ENCODE peak calls at places on chromosomes 3 and 15, in eight cellular contexts. N is germinal center, I is NCI-H510A, X is mammary epithelial cell, O is GM23248, Z is RPMI8226, F is mucosa of descending colon, A is posterior cingulate gyrus. K is an unnamed sample.

GRCh38 chr15:47409038-47409437 is 308.3 kb upstream of the SEMA6D start:
- DNase-seq in I (no peak), A (no peak), F (no peak), O (no peak), N (no peak), Z (no peak), X (no peak), K (no peak)

GRCh38 chr15:65839985-65840384 is 29.3 kb upstream of the RAB11A start:
- DNase-seq in O (no peak), A (no peak), Z (no peak), X (no peak), F (no peak), I (no peak), N (no peak), K (no peak)

GRCh38 chr3:52245322-52246263 is at the start of gene PPM1M:
- DNase-seq in F (peak), A (no peak), N (peak), O (peak), I (no peak), Z (peak), X (peak), K (peak)

GRCh38 chr3:133472889-133473288 is 73.0 kb downstream of the BFSP2 start:
- DNase-seq in I (no peak), Z (no peak), X (no peak), A (no peak), N (no peak), F (no peak), O (no peak), K (no peak)

GRCh38 chr15:84953136-84953535 is 28.5 kb upstream of the PDE8A start:
- DNase-seq in O (peak), X (no peak), N (no peak), I (no peak), F (no peak), Z (no peak), A (no peak), K (no peak)

GRCh38 chr15:89761929-89762328 is 10.9 kb upstream of the MESP1 start:
- DNase-seq in X (no peak), A (no peak), N (no peak), O (no peak), Z (peak), I (no peak), F (peak), K (no peak)

GRCh38 chr15:101063891-101064794 is 145.0 kb downstream of the LRRK1 start:
- DNase-seq in N (no peak), X (no peak), A (peak), O (no peak), Z (no peak), I (no peak), F (peak), K (peak)

GRCh38 chr3:157533298-157533870 is 30.2 kb upstream of the VEPH1 start:
- DNase-seq in F (no peak), X (peak), A (no peak), I (no peak), N (no peak), O (peak), Z (no peak), K (no peak)

GRCh38 chr3:13822042-13822441 is 57.8 kb downstream of the WNT7A start:
- DNase-seq in O (peak), Z (no peak), X (peak), N (no peak), A (no peak), F (no peak), I (no peak), K (no peak)

GRCh38 chr3:15305366-15305844 is 27.0 kb downstream of the SH3BP5 start:
- DNase-seq in N (peak), F (no peak), A (no peak), O (peak), X (no peak), I (peak), Z (no peak), K (no peak)

GRCh38 chr3:102148598-102149302 is 286.1 kb upstream of the ZPLD1 start:
- DNase-seq in A (no peak), X (no peak), N (no peak), O (no peak), I (no peak), F (no peak), Z (no peak), K (no peak)

GRCh38 chr3:190375250-190375649 is 12.7 kb upstream of the CLDN16 start:
- DNase-seq in O (no peak), A (no peak), Z (no peak), X (peak), I (no peak), F (no peak), N (no peak), K (no peak)

GRCh38 chr3:42658091-42658770 is 4.7 kb downstream of the ZBTB47 start:
- DNase-seq in X (no peak), O (no peak), I (peak), Z (no peak), F (no peak), N (no peak), A (no peak), K (peak)

GRCh38 chr15:49415638-49416037 is 7.4 kb upstream of the FGF7 start:
- DNase-seq in N (no peak), Z (no peak), X (peak), A (no peak), I (no peak), F (no peak), O (peak), K (no peak)